ENCODE peak calls at places on chromosomes 13 and 19, in eight cellular contexts. One of them, this sample, is unnamed.

GRCh38 chr13:34358811-34359513 is 541.0 kb downstream of the RFC3 start:
- DNase-seq in breast epithelium: no peak
- DNase-seq in uterus: no peak
- DNase-seq in stomach: no peak
- DNase-seq in transverse colon: no peak
- DNase-seq in GM23338: no peak
- DNase-seq in right lobe of liver: no peak
- DNase-seq in AG04450: peak
- DNase-seq in this sample: peak

GRCh38 chr19:34120846-34121639 is 51.3 kb upstream of the LSM14A start:
- DNase-seq in breast epithelium: no peak
- DNase-seq in uterus: no peak
- DNase-seq in stomach: peak
- DNase-seq in transverse colon: no peak
- DNase-seq in GM23338: peak
- DNase-seq in right lobe of liver: no peak
- DNase-seq in AG04450: peak
- DNase-seq in this sample: peak

GRCh38 chr13:32427852-32428580 is at the start of gene N4BP2L1:
- DNase-seq in breast epithelium: peak
- DNase-seq in uterus: peak
- DNase-seq in stomach: peak
- DNase-seq in transverse colon: peak
- DNase-seq in GM23338: peak
- DNase-seq in right lobe of liver: peak
- DNase-seq in AG04450: no peak
- DNase-seq in this sample: peak

GRCh38 chr13:75395901-75396300 is 86.1 kb downstream of the TBC1D4 start:
- DNase-seq in breast epithelium: no peak
- DNase-seq in uterus: no peak
- DNase-seq in stomach: no peak
- DNase-seq in transverse colon: no peak
- DNase-seq in GM23338: no peak
- DNase-seq in right lobe of liver: no peak
- DNase-seq in AG04450: no peak
- DNase-seq in this sample: no peak

GRCh38 chr13:80824231-80824630 is 483.3 kb upstream of the SPRY2 start:
- DNase-seq in breast epithelium: no peak
- DNase-seq in uterus: no peak
- DNase-seq in stomach: no peak
- DNase-seq in transverse colon: no peak
- DNase-seq in GM23338: no peak
- DNase-seq in right lobe of liver: no peak
- DNase-seq in AG04450: no peak
- DNase-seq in this sample: peak

GRCh38 chr13:111646464-111646855 is 326.0 kb downstream of the TEX29 start:
- DNase-seq in breast epithelium: no peak
- DNase-seq in uterus: no peak
- DNase-seq in stomach: no peak
- DNase-seq in transverse colon: no peak
- DNase-seq in GM23338: no peak
- DNase-seq in right lobe of liver: peak
- DNase-seq in AG04450: no peak
- DNase-seq in this sample: no peak

GRCh38 chr19:55344444-55344843 is 4.8 kb downstream of the KMT5C start:
- DNase-seq in breast epithelium: no peak
- DNase-seq in uterus: no peak
- DNase-seq in stomach: no peak
- DNase-seq in transverse colon: no peak
- DNase-seq in GM23338: no peak
- DNase-seq in right lobe of liver: no peak
- DNase-seq in AG04450: no peak
- DNase-seq in this sample: peak

GRCh38 chr13:106416645-106417044 is 118.8 kb downstream of the EFNB2 start:
- DNase-seq in breast epithelium: no peak
- DNase-seq in uterus: no peak
- DNase-seq in stomach: no peak
- DNase-seq in transverse colon: no peak
- DNase-seq in GM23338: peak
- DNase-seq in right lobe of liver: no peak
- DNase-seq in AG04450: no peak
- DNase-seq in this sample: no peak

GRCh38 chr13:66899955-66900354 is 330.2 kb downstream of the PCDH9 start:
- DNase-seq in breast epithelium: no peak
- DNase-seq in uterus: no peak
- DNase-seq in stomach: no peak
- DNase-seq in transverse colon: no peak
- DNase-seq in GM23338: no peak
- DNase-seq in right lobe of liver: no peak
- DNase-seq in AG04450: no peak
- DNase-seq in this sample: peak

GRCh38 chr13:90500569-90500968 is 846.9 kb upstream of the MIR17HG start:
- DNase-seq in breast epithelium: no peak
- DNase-seq in uterus: no peak
- DNase-seq in stomach: no peak
- DNase-seq in transverse colon: no peak
- DNase-seq in GM23338: no peak
- DNase-seq in right lobe of liver: no peak
- DNase-seq in AG04450: no peak
- DNase-seq in this sample: no peak

GRCh38 chr19:3233116-3233515 is 8.7 kb downstream of the CELF5 start:
- DNase-seq in breast epithelium: no peak
- DNase-seq in uterus: no peak
- DNase-seq in stomach: no peak
- DNase-seq in transverse colon: no peak
- DNase-seq in GM23338: no peak
- DNase-seq in right lobe of liver: no peak
- DNase-seq in AG04450: no peak
- DNase-seq in this sample: no peak

GRCh38 chr19:51071006-51071405 is 6.1 kb upstream of the KLK13 start:
- DNase-seq in breast epithelium: no peak
- DNase-seq in uterus: no peak
- DNase-seq in stomach: peak
- DNase-seq in transverse colon: no peak
- DNase-seq in GM23338: no peak
- DNase-seq in right lobe of liver: no peak
- DNase-seq in AG04450: no peak
- DNase-seq in this sample: no peak

GRCh38 chr19:4749870-4750269 is 26.2 kb upstream of the DPP9 start:
- DNase-seq in breast epithelium: no peak
- DNase-seq in uterus: no peak
- DNase-seq in stomach: no peak
- DNase-seq in transverse colon: no peak
- DNase-seq in GM23338: no peak
- DNase-seq in right lobe of liver: no peak
- DNase-seq in AG04450: no peak
- DNase-seq in this sample: no peak

GRCh38 chr13:93318538-93318937 is 91.9 kb downstream of the GPC6 start:
- DNase-seq in breast epithelium: no peak
- DNase-seq in uterus: no peak
- DNase-seq in stomach: no peak
- DNase-seq in transverse colon: no peak
- DNase-seq in GM23338: peak
- DNase-seq in right lobe of liver: no peak
- DNase-seq in AG04450: no peak
- DNase-seq in this sample: peak

GRCh38 chr13:23871616-23872220 is 17.5 kb downstream of the MIPEP start:
- DNase-seq in breast epithelium: no peak
- DNase-seq in uterus: no peak
- DNase-seq in stomach: no peak
- DNase-seq in transverse colon: no peak
- DNase-seq in GM23338: peak
- DNase-seq in right lobe of liver: no peak
- DNase-seq in AG04450: no peak
- DNase-seq in this sample: peak

GRCh38 chr13:43669101-43669500 is 117.7 kb downstream of the ENOX1 start:
- DNase-seq in breast epithelium: no peak
- DNase-seq in uterus: no peak
- DNase-seq in stomach: no peak
- DNase-seq in transverse colon: no peak
- DNase-seq in GM23338: peak
- DNase-seq in right lobe of liver: no peak
- DNase-seq in AG04450: no peak
- DNase-seq in this sample: no peak

GRCh38 chr13:69948016-69948415 is 159.6 kb upstream of the ATXN8OS start:
- DNase-seq in breast epithelium: no peak
- DNase-seq in uterus: no peak
- DNase-seq in stomach: no peak
- DNase-seq in transverse colon: no peak
- DNase-seq in GM23338: no peak
- DNase-seq in right lobe of liver: no peak
- DNase-seq in AG04450: no peak
- DNase-seq in this sample: no peak

GRCh38 chr19:58261968-58262921 is 16.5 kb upstream of the ZNF8 start:
- DNase-seq in breast epithelium: no peak
- DNase-seq in uterus: no peak
- DNase-seq in stomach: no peak
- DNase-seq in transverse colon: no peak
- DNase-seq in GM23338: peak
- DNase-seq in right lobe of liver: no peak
- DNase-seq in AG04450: no peak
- DNase-seq in this sample: peak

GRCh38 chr19:28027116-28027515 is 1185.8 kb downstream of the UQCRFS1 start:
- DNase-seq in breast epithelium: no peak
- DNase-seq in uterus: no peak
- DNase-seq in stomach: no peak
- DNase-seq in transverse colon: no peak
- DNase-seq in GM23338: no peak
- DNase-seq in right lobe of liver: no peak
- DNase-seq in AG04450: no peak
- DNase-seq in this sample: peak

GRCh38 chr19:49818691-49819331 is 722 bp downstream of the MED25 start:
- DNase-seq in breast epithelium: no peak
- DNase-seq in uterus: no peak
- DNase-seq in stomach: no peak
- DNase-seq in transverse colon: no peak
- DNase-seq in GM23338: no peak
- DNase-seq in right lobe of liver: no peak
- DNase-seq in AG04450: no peak
- DNase-seq in this sample: no peak

GRCh38 chr13:66691149-66691548 is 539.0 kb downstream of the PCDH9 start:
- DNase-seq in breast epithelium: no peak
- DNase-seq in uterus: no peak
- DNase-seq in stomach: no peak
- DNase-seq in transverse colon: no peak
- DNase-seq in GM23338: no peak
- DNase-seq in right lobe of liver: no peak
- DNase-seq in AG04450: no peak
- DNase-seq in this sample: no peak

DNA sequence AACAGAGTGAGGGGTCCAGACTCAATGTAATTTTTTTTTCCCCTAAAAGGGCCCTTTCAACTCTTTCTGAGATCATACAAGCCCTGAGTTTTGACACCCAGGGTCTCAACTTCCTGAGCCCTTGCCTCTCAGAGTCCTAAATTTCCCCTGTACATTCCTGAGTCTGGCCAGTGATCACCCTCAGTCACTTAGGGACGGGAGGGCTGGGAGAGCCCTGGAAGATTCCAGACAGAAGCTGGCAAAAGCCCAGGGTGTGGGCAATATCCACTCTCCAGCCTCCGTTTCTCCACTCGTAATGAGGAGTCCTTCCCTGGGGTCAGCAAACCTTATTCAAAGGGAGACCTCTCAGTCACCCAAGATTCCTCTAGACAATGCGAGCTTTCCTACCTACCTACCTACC is 1.6 kb downstream of the PPP1R13L start:
- DNase-seq in breast epithelium: no peak
- DNase-seq in uterus: no peak
- DNase-seq in stomach: no peak
- DNase-seq in transverse colon: no peak
- DNase-seq in GM23338: no peak
- DNase-seq in right lobe of liver: no peak
- DNase-seq in AG04450: no peak
- DNase-seq in this sample: no peak
- H3K27ac ChIP-seq in breast epithelium: peak
- H3K27ac ChIP-seq in uterus: no peak
- H3K27ac ChIP-seq in stomach: no peak
- H3K27ac ChIP-seq in transverse colon: peak
- H3K27ac ChIP-seq in GM23338: no peak
- H3K27ac ChIP-seq in right lobe of liver: no peak
- H3K27ac ChIP-seq in AG04450: no peak
- H3K27ac ChIP-seq in this sample: no peak

GRCh38 chr19:17236414-17236716 is 9.4 kb downstream of the NR2F6 start:
- DNase-seq in breast epithelium: no peak
- DNase-seq in uterus: no peak
- DNase-seq in stomach: no peak
- DNase-seq in transverse colon: peak
- DNase-seq in GM23338: peak
- DNase-seq in right lobe of liver: no peak
- DNase-seq in AG04450: no peak
- DNase-seq in this sample: no peak
- H3K27ac ChIP-seq in breast epithelium: peak
- H3K27ac ChIP-seq in uterus: peak
- H3K27ac ChIP-seq in stomach: peak
- H3K27ac ChIP-seq in transverse colon: peak
- H3K27ac ChIP-seq in GM23338: peak
- H3K27ac ChIP-seq in right lobe of liver: no peak
- H3K27ac ChIP-seq in AG04450: peak
- H3K27ac ChIP-seq in this sample: peak

DNA sequence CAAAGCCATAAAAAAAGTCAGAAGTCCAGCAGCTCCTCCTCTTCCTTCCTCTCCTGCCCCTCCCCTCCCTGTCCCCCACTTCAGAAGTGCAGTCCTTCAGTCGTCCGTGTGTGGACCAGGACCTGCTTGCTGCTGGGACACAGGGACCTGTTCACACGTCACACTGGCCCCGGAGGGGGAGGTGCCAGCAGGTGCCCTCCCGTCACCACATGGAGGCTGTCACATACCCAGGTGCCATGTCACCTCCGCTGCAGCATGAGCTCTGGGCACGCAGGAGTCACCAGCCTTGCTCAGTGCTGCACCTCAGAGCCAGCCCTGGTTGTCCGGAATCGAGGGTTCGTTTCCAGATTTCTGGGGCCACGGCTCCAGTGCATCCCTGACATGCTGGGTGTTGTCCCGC is 3.9 kb upstream of the MCF2L start:
- DNase-seq in breast epithelium: peak
- DNase-seq in uterus: peak
- DNase-seq in stomach: no peak
- DNase-seq in transverse colon: peak
- DNase-seq in GM23338: no peak
- DNase-seq in right lobe of liver: no peak
- DNase-seq in AG04450: no peak
- DNase-seq in this sample: no peak
- H3K27ac ChIP-seq in breast epithelium: peak
- H3K27ac ChIP-seq in uterus: peak
- H3K27ac ChIP-seq in stomach: peak
- H3K27ac ChIP-seq in transverse colon: no peak
- H3K27ac ChIP-seq in GM23338: no peak
- H3K27ac ChIP-seq in right lobe of liver: no peak
- H3K27ac ChIP-seq in AG04450: no peak
- H3K27ac ChIP-seq in this sample: no peak

DNA sequence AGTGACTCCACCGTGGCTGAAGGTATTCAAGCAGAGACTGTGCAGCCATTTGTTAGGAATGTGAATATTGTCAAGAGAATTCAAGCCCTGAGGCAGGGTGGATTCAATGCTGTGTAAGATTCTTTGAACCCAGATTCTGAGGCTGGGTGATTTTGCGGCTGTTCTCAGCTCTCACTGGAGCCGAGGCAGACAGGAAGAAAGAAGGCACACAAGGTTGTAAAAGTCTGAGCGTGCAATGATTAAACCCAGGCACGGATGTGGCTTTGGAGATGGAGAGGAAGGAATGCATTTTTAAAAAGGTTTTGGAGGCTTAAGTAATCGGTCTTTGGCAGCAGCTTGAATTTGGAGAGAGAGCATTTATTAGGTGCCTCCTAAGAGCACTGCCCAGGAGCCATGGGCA is 187.9 kb downstream of the KATNAL1 start:
- DNase-seq in breast epithelium: no peak
- DNase-seq in uterus: peak
- DNase-seq in stomach: no peak
- DNase-seq in transverse colon: peak
- DNase-seq in GM23338: no peak
- DNase-seq in right lobe of liver: no peak
- DNase-seq in AG04450: no peak
- DNase-seq in this sample: peak
- H3K27ac ChIP-seq in breast epithelium: peak
- H3K27ac ChIP-seq in uterus: peak
- H3K27ac ChIP-seq in stomach: no peak
- H3K27ac ChIP-seq in transverse colon: peak
- H3K27ac ChIP-seq in GM23338: no peak
- H3K27ac ChIP-seq in right lobe of liver: no peak
- H3K27ac ChIP-seq in AG04450: peak
- H3K27ac ChIP-seq in this sample: no peak